ENCODE peak calls at places on chromosomes 3 and 15, in five cellular contexts. One of them, this sample, is unnamed.

GRCh38 chr3:33526787-33527186 is 86.6 kb upstream of the UBP1 start:
- DNase-seq in sigmoid colon: no peak
- DNase-seq in aorta: no peak
- DNase-seq in brain microvascular endothelial cell: no peak
- DNase-seq in astrocyte of the spinal cord: no peak
- DNase-seq in this sample: no peak

GRCh38 chr3:122942937-122943827 is 84.4 kb downstream of the SEMA5B start:
- DNase-seq in sigmoid colon: no peak
- DNase-seq in aorta: peak
- DNase-seq in brain microvascular endothelial cell: peak
- DNase-seq in astrocyte of the spinal cord: peak
- DNase-seq in this sample: peak

GRCh38 chr3:53071882-53072431 is 26.1 kb upstream of the SFMBT1 start:
- DNase-seq in sigmoid colon: peak
- DNase-seq in aorta: peak
- DNase-seq in brain microvascular endothelial cell: no peak
- DNase-seq in astrocyte of the spinal cord: no peak
- DNase-seq in this sample: no peak

GRCh38 chr15:92636950-92637481 is 18.6 kb downstream of the FAM174B start:
- DNase-seq in sigmoid colon: no peak
- DNase-seq in aorta: peak
- DNase-seq in brain microvascular endothelial cell: no peak
- DNase-seq in astrocyte of the spinal cord: no peak
- DNase-seq in this sample: no peak

GRCh38 chr3:32919920-32920319 is 31.5 kb upstream of the CCR4 start:
- DNase-seq in sigmoid colon: no peak
- DNase-seq in aorta: no peak
- DNase-seq in brain microvascular endothelial cell: no peak
- DNase-seq in astrocyte of the spinal cord: no peak
- DNase-seq in this sample: no peak

GRCh38 chr15:41860049-41860828 is 21.6 kb downstream of the PLA2G4B start:
- DNase-seq in sigmoid colon: no peak
- DNase-seq in aorta: no peak
- DNase-seq in brain microvascular endothelial cell: no peak
- DNase-seq in astrocyte of the spinal cord: no peak
- DNase-seq in this sample: no peak

GRCh38 chr15:99090011-99090699 is 14.7 kb upstream of the SYNM start:
- DNase-seq in sigmoid colon: no peak
- DNase-seq in aorta: no peak
- DNase-seq in brain microvascular endothelial cell: no peak
- DNase-seq in astrocyte of the spinal cord: no peak
- DNase-seq in this sample: no peak

GRCh38 chr15:99580061-99580460 is 14.3 kb downstream of the MEF2A start:
- DNase-seq in sigmoid colon: no peak
- DNase-seq in aorta: no peak
- DNase-seq in brain microvascular endothelial cell: no peak
- DNase-seq in astrocyte of the spinal cord: no peak
- DNase-seq in this sample: no peak

GRCh38 chr3:147919496-147919895 is 510.3 kb downstream of the ZIC1 start:
- DNase-seq in sigmoid colon: no peak
- DNase-seq in aorta: no peak
- DNase-seq in brain microvascular endothelial cell: no peak
- DNase-seq in astrocyte of the spinal cord: no peak
- DNase-seq in this sample: no peak

GRCh38 chr15:26983822-26984221 is 12.8 kb downstream of the GABRG3 start:
- DNase-seq in sigmoid colon: no peak
- DNase-seq in aorta: no peak
- DNase-seq in brain microvascular endothelial cell: no peak
- DNase-seq in astrocyte of the spinal cord: no peak
- DNase-seq in this sample: no peak

GRCh38 chr3:10566451-10566850 is 61.1 kb upstream of the ATP2B2 start:
- DNase-seq in sigmoid colon: no peak
- DNase-seq in aorta: no peak
- DNase-seq in brain microvascular endothelial cell: no peak
- DNase-seq in astrocyte of the spinal cord: no peak
- DNase-seq in this sample: no peak

GRCh38 chr15:91535856-91536500 is 317.5 kb upstream of the SLCO3A1 start:
- DNase-seq in sigmoid colon: no peak
- DNase-seq in aorta: no peak
- DNase-seq in brain microvascular endothelial cell: no peak
- DNase-seq in astrocyte of the spinal cord: peak
- DNase-seq in this sample: no peak

GRCh38 chr3:13072239-13073041 is 789 bp downstream of the IQSEC1 start:
- DNase-seq in sigmoid colon: no peak
- DNase-seq in aorta: peak
- DNase-seq in brain microvascular endothelial cell: no peak
- DNase-seq in astrocyte of the spinal cord: no peak
- DNase-seq in this sample: peak

GRCh38 chr15:37101634-37102314 is 1.4 kb upstream of the MEIS2 start:
- DNase-seq in sigmoid colon: peak
- DNase-seq in aorta: peak
- DNase-seq in brain microvascular endothelial cell: no peak
- DNase-seq in astrocyte of the spinal cord: peak
- DNase-seq in this sample: peak

GRCh38 chr15:72770673-72771328 is 12.8 kb downstream of the ADPGK start:
- DNase-seq in sigmoid colon: no peak
- DNase-seq in aorta: no peak
- DNase-seq in brain microvascular endothelial cell: no peak
- DNase-seq in astrocyte of the spinal cord: no peak
- DNase-seq in this sample: no peak

GRCh38 chr15:23438816-23439466 is 8.1 kb downstream of the GOLGA6L2 start:
- DNase-seq in sigmoid colon: no peak
- DNase-seq in aorta: no peak
- DNase-seq in brain microvascular endothelial cell: no peak
- DNase-seq in astrocyte of the spinal cord: no peak
- DNase-seq in this sample: no peak

GRCh38 chr15:23436421-23436820 is 10.6 kb downstream of the GOLGA6L2 start:
- DNase-seq in sigmoid colon: no peak
- DNase-seq in aorta: peak
- DNase-seq in brain microvascular endothelial cell: no peak
- DNase-seq in astrocyte of the spinal cord: no peak
- DNase-seq in this sample: no peak

GRCh38 chr15:23437673-23438072 is 9.4 kb downstream of the GOLGA6L2 start:
- DNase-seq in sigmoid colon: no peak
- DNase-seq in aorta: peak
- DNase-seq in brain microvascular endothelial cell: no peak
- DNase-seq in astrocyte of the spinal cord: no peak
- DNase-seq in this sample: no peak

GRCh38 chr15:23439513-23439912 is 7.5 kb downstream of the GOLGA6L2 start:
- DNase-seq in sigmoid colon: no peak
- DNase-seq in aorta: no peak
- DNase-seq in brain microvascular endothelial cell: no peak
- DNase-seq in astrocyte of the spinal cord: no peak
- DNase-seq in this sample: no peak

DNA sequence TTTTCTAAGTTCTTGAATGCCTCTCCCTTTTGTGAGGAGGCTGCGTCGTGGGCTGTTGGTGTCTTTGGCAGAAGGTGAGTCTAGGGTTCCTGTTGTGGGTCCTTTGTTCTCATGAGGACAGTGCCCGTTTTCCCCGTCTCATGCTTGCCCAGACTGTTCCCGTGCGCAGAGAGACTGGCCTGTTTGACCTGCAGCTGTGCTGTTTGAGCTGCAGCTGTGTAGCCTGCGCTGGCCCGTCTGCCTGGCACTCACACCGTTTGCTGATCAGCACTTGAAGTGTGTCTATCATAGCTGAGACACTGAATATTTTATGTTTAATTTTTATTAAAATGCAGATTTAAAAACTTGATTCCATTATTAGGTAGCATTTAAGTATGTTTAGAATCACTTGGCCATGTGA is 9.9 kb downstream of the GOLGA6L2 start:
- DNase-seq in sigmoid colon: no peak
- DNase-seq in aorta: peak
- DNase-seq in brain microvascular endothelial cell: no peak
- DNase-seq in astrocyte of the spinal cord: no peak
- DNase-seq in this sample: no peak
- H3K4me3 ChIP-seq in sigmoid colon: no peak
- H3K4me3 ChIP-seq in aorta: no peak
- H3K4me3 ChIP-seq in brain microvascular endothelial cell: no peak
- H3K4me3 ChIP-seq in astrocyte of the spinal cord: no peak
- H3K4me3 ChIP-seq in this sample: no peak

GRCh38 chr15:85401108-85401765 is 20.8 kb downstream of the AKAP13 start:
- DNase-seq in sigmoid colon: no peak
- DNase-seq in aorta: no peak
- DNase-seq in brain microvascular endothelial cell: no peak
- DNase-seq in astrocyte of the spinal cord: no peak
- DNase-seq in this sample: no peak
- H3K4me3 ChIP-seq in sigmoid colon: no peak
- H3K4me3 ChIP-seq in aorta: no peak
- H3K4me3 ChIP-seq in brain microvascular endothelial cell: no peak
- H3K4me3 ChIP-seq in astrocyte of the spinal cord: no peak
- H3K4me3 ChIP-seq in this sample: no peak

DNA sequence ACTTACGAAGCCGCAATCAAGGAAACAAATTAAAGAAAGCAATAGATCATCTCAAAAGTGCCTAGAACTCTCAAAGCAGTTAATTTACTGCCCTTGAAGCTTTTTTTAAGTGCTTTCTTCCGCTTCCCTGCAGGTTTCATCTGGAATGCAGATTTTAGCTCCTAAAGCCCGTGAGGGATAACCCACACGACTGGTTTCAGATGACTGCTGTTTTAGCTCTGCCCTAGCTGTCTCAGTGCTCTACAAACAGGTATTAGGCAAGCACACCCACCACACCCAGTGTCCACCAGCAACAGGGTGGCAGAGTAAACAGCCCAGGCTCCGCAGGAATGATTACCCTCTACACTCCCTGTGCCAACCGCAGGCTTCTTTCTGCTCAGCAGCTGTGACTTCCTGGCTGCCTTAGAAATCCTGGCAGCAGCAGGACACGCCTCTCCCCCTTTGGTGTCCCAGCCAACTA is 126.0 kb downstream of the FMN1 start:
- DNase-seq in sigmoid colon: no peak
- DNase-seq in aorta: no peak
- DNase-seq in brain microvascular endothelial cell: no peak
- DNase-seq in astrocyte of the spinal cord: peak
- DNase-seq in this sample: peak
- H3K4me3 ChIP-seq in sigmoid colon: no peak
- H3K4me3 ChIP-seq in aorta: no peak
- H3K4me3 ChIP-seq in brain microvascular endothelial cell: no peak
- H3K4me3 ChIP-seq in astrocyte of the spinal cord: no peak
- H3K4me3 ChIP-seq in this sample: no peak

DNA sequence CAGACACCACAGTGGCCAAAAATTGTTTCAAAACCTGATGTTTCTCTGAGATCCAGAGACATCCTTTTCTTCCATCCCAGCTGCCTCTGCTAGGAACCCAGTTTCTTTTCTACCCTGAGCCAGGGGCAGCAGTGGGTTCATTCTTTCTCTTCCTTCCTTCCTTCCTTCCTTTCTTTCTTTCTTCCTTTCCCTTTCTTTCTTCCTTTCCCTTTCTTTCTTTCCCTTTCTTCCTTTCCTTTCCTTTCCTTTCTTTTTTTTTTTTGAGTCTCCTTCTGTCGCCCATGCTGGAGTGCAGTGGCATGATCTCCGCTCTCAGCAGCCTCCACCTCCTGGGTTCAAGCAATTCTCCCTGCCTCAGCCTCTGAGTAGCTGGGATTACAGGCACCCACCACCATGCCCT is 30.7 kb upstream of the COPG1 start:
- DNase-seq in sigmoid colon: no peak
- DNase-seq in aorta: no peak
- DNase-seq in brain microvascular endothelial cell: no peak
- DNase-seq in astrocyte of the spinal cord: no peak
- DNase-seq in this sample: no peak
- H3K4me3 ChIP-seq in sigmoid colon: no peak
- H3K4me3 ChIP-seq in aorta: no peak
- H3K4me3 ChIP-seq in brain microvascular endothelial cell: no peak
- H3K4me3 ChIP-seq in astrocyte of the spinal cord: no peak
- H3K4me3 ChIP-seq in this sample: no peak

GRCh38 chr3:161508852-161509477 is 12.4 kb downstream of the OTOL1 start:
- DNase-seq in sigmoid colon: no peak
- DNase-seq in aorta: no peak
- DNase-seq in brain microvascular endothelial cell: no peak
- DNase-seq in astrocyte of the spinal cord: peak
- DNase-seq in this sample: no peak

GRCh38 chr3:161510510-161511260 is 14.1 kb downstream of the OTOL1 start:
- DNase-seq in sigmoid colon: no peak
- DNase-seq in aorta: no peak
- DNase-seq in brain microvascular endothelial cell: no peak
- DNase-seq in astrocyte of the spinal cord: no peak
- DNase-seq in this sample: no peak
- H3K4me3 ChIP-seq in sigmoid colon: no peak
- H3K4me3 ChIP-seq in aorta: no peak
- H3K4me3 ChIP-seq in brain microvascular endothelial cell: no peak
- H3K4me3 ChIP-seq in astrocyte of the spinal cord: no peak
- H3K4me3 ChIP-seq in this sample: no peak

GRCh38 chr15:63454812-63455211 is 49.6 kb upstream of the USP3 start:
- DNase-seq in sigmoid colon: no peak
- DNase-seq in aorta: no peak
- DNase-seq in brain microvascular endothelial cell: no peak
- DNase-seq in astrocyte of the spinal cord: no peak
- DNase-seq in this sample: no peak
- H3K4me3 ChIP-seq in sigmoid colon: no peak
- H3K4me3 ChIP-seq in aorta: no peak
- H3K4me3 ChIP-seq in brain microvascular endothelial cell: no peak
- H3K4me3 ChIP-seq in astrocyte of the spinal cord: no peak
- H3K4me3 ChIP-seq in this sample: no peak

DNA sequence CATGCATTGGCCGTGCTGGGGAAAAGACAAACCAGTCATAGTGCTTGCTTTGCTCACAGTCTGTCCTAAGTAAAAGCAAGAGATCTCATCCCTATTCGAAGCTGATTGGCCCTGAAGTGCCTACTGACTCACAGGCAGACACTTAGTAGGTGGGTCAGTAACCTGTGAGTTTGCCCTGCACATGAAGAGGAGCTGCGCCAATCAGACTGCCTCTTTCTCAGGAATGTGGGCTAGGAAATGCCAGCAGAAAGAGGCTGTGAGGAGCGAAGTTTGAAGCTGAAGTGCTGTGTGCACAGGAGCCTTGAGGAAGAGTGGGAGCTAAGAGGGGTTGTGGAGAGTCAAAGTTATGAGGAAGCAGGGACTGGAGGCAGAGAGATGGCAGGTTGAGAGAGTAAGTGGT is 126.8 kb downstream of the IL20RB start:
- DNase-seq in sigmoid colon: no peak
- DNase-seq in aorta: no peak
- DNase-seq in brain microvascular endothelial cell: no peak
- DNase-seq in astrocyte of the spinal cord: no peak
- DNase-seq in this sample: no peak
- H3K4me3 ChIP-seq in sigmoid colon: no peak
- H3K4me3 ChIP-seq in aorta: no peak
- H3K4me3 ChIP-seq in brain microvascular endothelial cell: no peak
- H3K4me3 ChIP-seq in astrocyte of the spinal cord: no peak
- H3K4me3 ChIP-seq in this sample: no peak